ENCODE peak calls at places on chromosomes 7 and 10, in five cellular contexts. I is GM23248, W is MM.1S, P is IMR-90, K is astrocyte. B is an unnamed sample.

GRCh38 chr7:86956567-86956966 is 102.9 kb downstream of the ELAPOR2 start:
- DNase-seq in K (no peak), P (no peak), I (no peak), W (no peak), B (no peak)

GRCh38 chr7:30968747-30969603 is 5.2 kb downstream of the GHRHR start:
- DNase-seq in K (no peak), P (no peak), I (no peak), W (no peak), B (no peak)

GRCh38 chr10:103479135-103479534 is at the start of gene CALHM3:
- DNase-seq in I (peak), K (no peak), W (no peak), P (no peak), B (peak)

GRCh38 chr7:147833549-147833948 is 757.0 kb upstream of the C7orf33 start:
- DNase-seq in K (no peak), I (no peak), P (no peak), W (no peak), B (no peak)

GRCh38 chr10:37734971-37735370 is 122.4 kb downstream of the ZNF248 start:
- DNase-seq in K (no peak), I (peak), W (no peak), P (peak), B (peak)

GRCh38 chr10:133160813-133161471 is 923 bp downstream of the KNDC1 start:
- DNase-seq in P (no peak), K (no peak), W (no peak), I (no peak), B (no peak)

GRCh38 chr7:95993420-95993819 is 221.1 kb downstream of the DYNC1I1 start:
- DNase-seq in W (no peak), P (no peak), I (no peak), K (no peak), B (no peak)

GRCh38 chr7:27095897-27096755 is at the start of gene HOXA1:
- DNase-seq in W (peak), K (peak), I (peak), P (peak), B (peak)

GRCh38 chr7:35993663-35994622 is 159.1 kb upstream of the EEPD1 start:
- DNase-seq in W (no peak), P (peak), K (no peak), I (peak), B (peak)

GRCh38 chr10:10792681-10793080 is 225.0 kb upstream of the CELF2 start:
- DNase-seq in K (peak), P (peak), W (no peak), I (peak), B (peak)

GRCh38 chr7:3087243-3087642 is 43.6 kb upstream of the CARD11 start:
- DNase-seq in W (no peak), K (peak), I (no peak), P (peak), B (no peak)

GRCh38 chr7:6646380-6646950 is 9.3 kb downstream of the ZNF316 start:
- DNase-seq in P (no peak), W (no peak), K (no peak), I (no peak), B (no peak)

GRCh38 chr7:1603346-1604211 is 33.7 kb upstream of the PSMG3 start:
- DNase-seq in P (no peak), K (no peak), I (no peak), W (no peak), B (no peak)

GRCh38 chr7:105389889-105390288 is 1.2 kb upstream of the SRPK2 start:
- DNase-seq in W (no peak), K (no peak), P (no peak), I (no peak), B (no peak)

GRCh38 chr10:45673074-45673628 is 579 bp upstream of the ZFAND4 start:
- DNase-seq in I (peak), W (no peak), P (no peak), K (peak), B (peak)

GRCh38 chr10:73625004-73625883 is 16.0 kb downstream of the MYOZ1 start:
- DNase-seq in P (peak), I (peak), K (peak), W (peak), B (peak)

GRCh38 chr7:26912351-26912750 is 48.0 kb upstream of the SKAP2 start:
- DNase-seq in W (no peak), I (no peak), K (no peak), P (no peak), B (no peak)

GRCh38 chr10:60644436-60645130 is 133.7 kb upstream of the CDK1 start:
- DNase-seq in K (peak), P (no peak), W (no peak), I (no peak), B (no peak)

GRCh38 chr10:119190353-119190752 is 11.7 kb upstream of the PRDX3 start:
- DNase-seq in W (no peak), K (peak), I (peak), P (peak), B (peak)

GRCh38 chr10:95767884-95768556 is 12.1 kb downstream of the ENTPD1 start:
- DNase-seq in K (no peak), W (no peak), I (peak), P (peak), B (no peak)

GRCh38 chr10:47059606-47060311 is 148.5 kb downstream of the PTPN20 start:
- DNase-seq in I (no peak), K (no peak), W (no peak), P (no peak), B (no peak)

GRCh38 chr10:68598978-68599753 is 39.0 kb downstream of the TET1 start:
- DNase-seq in I (peak), W (no peak), K (peak), P (peak), B (peak)

GRCh38 chr10:70743879-70744278 is 41.3 kb downstream of the TBATA start:
- DNase-seq in I (no peak), K (no peak), W (no peak), P (no peak), B (no peak)

GRCh38 chr7:27245798-27246691 is 3.4 kb downstream of the EVX1 start:
- DNase-seq in W (no peak), I (peak), P (no peak), K (no peak), B (peak)

GRCh38 chr10:122116331-122116730 is 127.4 kb downstream of the TACC2 start:
- DNase-seq in K (peak), P (peak), I (peak), W (no peak), B (peak)

GRCh38 chr10:6659451-6659850 is 79.4 kb upstream of the PRKCQ start:
- DNase-seq in K (peak), P (no peak), I (no peak), W (no peak), B (no peak)

GRCh38 chr7:99003419-99003818 is 125.1 kb downstream of the TRRAP start:
- DNase-seq in I (no peak), K (no peak), P (no peak), W (no peak), B (no peak)

GRCh38 chr7:52540041-52540440 is 495.4 kb upstream of the POM121L12 start:
- DNase-seq in I (no peak), P (no peak), K (peak), W (no peak), B (peak)

GRCh38 chr10:50325449-50326188 is 74.3 kb upstream of the ASAH2 start:
- DNase-seq in P (peak), K (peak), I (peak), W (peak), B (peak)
- H3K9ac ChIP-seq in P (peak), K (peak), I (peak), W (no peak), B (peak)

GRCh38 chr7:4973728-4974198 is 14.8 kb upstream of the MMD2 start:
- DNase-seq in K (peak), I (peak), P (peak), W (peak), B (peak)
- H3K4me2 ChIP-seq in K (peak), I (peak), P (no peak), W (peak), B (peak)

GRCh38 chr7:151091431-151091830 is 5.2 kb downstream of the AGAP3 start:
- DNase-seq in I (peak), K (no peak), P (no peak), W (peak), B (no peak)

GRCh38 chr7:151088019-151088855 is 2.0 kb downstream of the AGAP3 start:
- DNase-seq in K (no peak), W (no peak), P (no peak), I (peak), B (peak)

GRCh38 chr7:151088856-151089699 is 2.8 kb downstream of the AGAP3 start:
- DNase-seq in P (peak), K (peak), W (no peak), I (peak), B (peak)

GRCh38 chr7:151091003-151091402 is 4.7 kb downstream of the AGAP3 start:
- DNase-seq in W (no peak), P (no peak), I (no peak), K (no peak), B (no peak)

GRCh38 chr7:151089893-151090730 is 3.8 kb downstream of the AGAP3 start:
- DNase-seq in P (no peak), I (peak), W (no peak), K (no peak), B (no peak)
- H3K4me3 ChIP-seq in P (no peak), I (no peak), W (no peak), K (no peak), B (no peak)

DNA sequence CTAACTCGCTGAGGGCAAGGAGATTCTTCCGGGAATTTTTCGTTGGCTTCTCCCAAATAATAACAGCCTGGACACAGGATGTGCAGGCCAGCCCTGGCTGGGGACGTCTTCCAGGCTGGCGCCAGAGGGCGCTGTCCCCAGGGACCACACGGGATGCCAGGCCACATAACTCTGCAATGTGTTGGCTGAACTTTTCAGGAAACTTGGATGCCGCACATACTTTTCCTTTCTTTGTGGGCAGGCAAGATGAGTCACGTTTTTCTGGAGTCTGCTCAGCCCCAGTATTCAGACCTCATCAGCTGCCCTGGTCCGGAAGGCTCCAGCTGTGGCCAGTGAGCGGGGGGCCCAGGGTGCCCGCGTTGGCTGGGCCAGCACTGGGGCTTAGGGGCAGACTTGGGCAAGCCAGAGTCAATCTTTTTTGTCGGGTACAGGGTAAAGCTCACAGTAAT is 122.7 kb downstream of the PRKAG2 start:
- DNase-seq in W (peak), P (peak), K (peak), I (peak), B (peak)
- H3K9ac ChIP-seq in W (no peak), P (no peak), K (peak), I (peak), B (no peak)

DNA sequence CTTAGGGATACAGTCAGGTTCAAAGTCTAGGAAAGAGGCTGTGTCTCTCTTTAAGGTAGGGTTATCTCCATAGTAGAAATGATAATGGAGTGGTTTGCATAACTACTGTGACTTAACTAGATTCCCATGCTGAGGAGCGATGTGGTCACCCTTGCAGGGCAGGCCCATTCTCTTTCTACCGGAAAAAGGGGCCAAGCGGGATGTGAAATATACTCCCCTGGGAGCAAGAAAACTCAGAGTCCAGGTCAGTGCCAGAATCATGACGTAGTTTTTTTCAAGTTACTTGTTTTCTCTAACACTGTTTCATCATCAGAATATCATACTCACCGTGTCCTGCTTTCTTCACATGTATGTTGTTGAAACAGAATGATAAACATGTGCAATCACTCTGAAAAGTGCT is 649.0 kb upstream of the ANKRD30A start:
- DNase-seq in I (no peak), W (no peak), K (no peak), P (no peak), B (no peak)
- H3K4me2 ChIP-seq in I (no peak), W (no peak), K (no peak), P (no peak), B (no peak)

GRCh38 chr7:149868638-149869290 is 5.0 kb upstream of the ATP6V0E2 start:
- DNase-seq in P (no peak), W (peak), I (no peak), K (no peak), B (no peak)
- H3K4me3 ChIP-seq in P (no peak), W (no peak), I (no peak), K (no peak), B (no peak)

GRCh38 chr7:149713731-149714068 is 59.7 kb downstream of the ZNF467 start:
- DNase-seq in W (no peak), I (no peak), K (no peak), P (no peak), B (no peak)
- H3K9ac ChIP-seq in W (no peak), I (no peak), K (no peak), P (no peak), B (no peak)

GRCh38 chr7:42617071-42617705 is 294.7 kb downstream of the C7orf25 start:
- DNase-seq in K (no peak), P (no peak), I (no peak), W (no peak), B (no peak)
- H3K4me2 ChIP-seq in K (no peak), P (no peak), I (no peak), W (no peak), B (no peak)

GRCh38 chr10:129168660-129169059 is 298.4 kb upstream of the MGMT start:
- DNase-seq in K (no peak), P (no peak), I (no peak), W (no peak), B (no peak)
- H3K4me3 ChIP-seq in K (no peak), P (no peak), I (no peak), W (no peak), B (no peak)

DNA sequence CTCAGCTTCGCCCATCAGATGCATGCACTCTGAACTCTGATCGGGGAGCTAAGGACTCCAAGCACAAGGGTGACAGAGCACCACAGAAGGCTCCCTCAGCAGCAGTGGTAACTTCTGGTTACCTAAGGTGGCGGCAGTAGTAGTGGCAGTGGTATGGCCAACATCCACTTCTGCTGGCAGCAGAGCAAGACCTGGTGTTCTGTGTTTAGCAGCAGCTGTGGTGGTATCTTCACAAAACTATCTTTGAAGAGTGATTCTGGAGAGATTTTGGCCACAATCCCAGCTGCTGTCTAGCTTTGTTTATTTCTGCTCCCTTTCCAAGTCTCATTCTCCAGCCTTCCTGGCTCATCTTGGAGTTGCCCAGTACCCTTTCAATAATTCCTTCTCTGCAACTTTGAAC is 102.4 kb upstream of the LRGUK start:
- DNase-seq in I (no peak), W (no peak), P (peak), K (peak), B (no peak)
- H3K9ac ChIP-seq in I (no peak), W (no peak), P (no peak), K (no peak), B (no peak)

B was measured in mammary epithelial cell.